ENCODE peak calls at places on chromosome 15, in ten cellular contexts. Q is endothelial cell of umbilical vein, S is prostate gland, V is H1, D is transverse colon, G is tibial nerve, B is gastrocnemius medialis, C is right lobe of liver, Z is breast epithelium, M is stomach. J is an unnamed sample.

GRCh38 chr15:75666823-75667501 is 19.2 kb downstream of the SNX33 start:
- DNase-seq in M (peak; percentile 65), V (no peak), G (peak; percentile 47), Z (peak; percentile 60), S (no peak), C (no peak), B (peak; percentile 76), D (peak; percentile 71), Q (peak; percentile 85), J (no peak)

GRCh38 chr15:90994059-90994416 is 297 bp downstream of the PRC1 start:
- DNase-seq in B (no peak), M (peak; percentile 26), D (no peak), S (peak; percentile 10), Q (no peak), V (no peak), Z (no peak), G (no peak), C (no peak), J (peak; percentile 68)

GRCh38 chr15:72369964-72370363 is 5.8 kb downstream of the HEXA start:
- DNase-seq in D (no peak), B (no peak), V (no peak), Z (no peak), G (no peak), C (no peak), M (no peak), S (no peak), Q (peak; percentile 48), J (no peak)

GRCh38 chr15:87207945-87208580 is 1048.5 kb downstream of the NTRK3 start:
- DNase-seq in M (no peak), C (no peak), B (no peak), S (no peak), Q (no peak), Z (no peak), G (no peak), V (no peak), D (no peak), J (no peak)

GRCh38 chr15:92610101-92610520 is 45.5 kb downstream of the FAM174B start:
- DNase-seq in M (no peak), B (no peak), D (no peak), G (no peak), C (no peak), Q (no peak), S (no peak), Z (no peak), V (no peak), J (no peak)

GRCh38 chr15:28106294-28107110 is 7.4 kb upstream of the OCA2 start:
- DNase-seq in Q (no peak), G (no peak), V (no peak), D (no peak), B (no peak), S (no peak), M (no peak), Z (no peak), C (no peak), J (no peak)

GRCh38 chr15:40958146-40958545 is 4.9 kb downstream of the CHAC1 start:
- DNase-seq in Z (peak; percentile 75), M (no peak), V (no peak), S (peak; percentile 36), C (no peak), G (no peak), Q (no peak), B (peak; percentile 97), D (no peak), J (no peak)

GRCh38 chr15:98003528-98003927 is 43.0 kb downstream of the ARRDC4 start:
- DNase-seq in G (no peak), S (no peak), Z (no peak), M (no peak), B (no peak), Q (no peak), D (no peak), V (no peak), C (no peak), J (no peak)

GRCh38 chr15:38611228-38611627 is 46.6 kb upstream of the RASGRP1 start:
- DNase-seq in B (no peak), Q (no peak), C (no peak), Z (no peak), M (no peak), D (no peak), V (no peak), G (no peak), S (no peak), J (no peak)

GRCh38 chr15:69658401-69658945 is 205.9 kb downstream of the RPLP1 start:
- DNase-seq in B (no peak), C (no peak), V (no peak), S (no peak), D (no peak), Q (no peak), Z (no peak), G (no peak), M (no peak), J (no peak)

GRCh38 chr15:36594556-36595090 is 15.2 kb downstream of the CDIN1 start:
- DNase-seq in D (no peak), C (no peak), B (no peak), Q (no peak), Z (no peak), V (no peak), G (no peak), S (no peak), M (no peak), J (no peak)

GRCh38 chr15:87777054-87777498 is 479.5 kb downstream of the NTRK3 start:
- DNase-seq in V (no peak), M (no peak), D (no peak), Q (no peak), S (no peak), Z (no peak), C (no peak), B (peak; percentile 64), G (peak; percentile 24), J (no peak)

GRCh38 chr15:57751177-57751800 is 44.8 kb downstream of the POLR2M start:
- DNase-seq in C (no peak), V (no peak), Z (no peak), M (no peak), B (no peak), G (no peak), S (no peak), D (no peak), Q (peak; percentile 72), J (no peak)

DNA sequence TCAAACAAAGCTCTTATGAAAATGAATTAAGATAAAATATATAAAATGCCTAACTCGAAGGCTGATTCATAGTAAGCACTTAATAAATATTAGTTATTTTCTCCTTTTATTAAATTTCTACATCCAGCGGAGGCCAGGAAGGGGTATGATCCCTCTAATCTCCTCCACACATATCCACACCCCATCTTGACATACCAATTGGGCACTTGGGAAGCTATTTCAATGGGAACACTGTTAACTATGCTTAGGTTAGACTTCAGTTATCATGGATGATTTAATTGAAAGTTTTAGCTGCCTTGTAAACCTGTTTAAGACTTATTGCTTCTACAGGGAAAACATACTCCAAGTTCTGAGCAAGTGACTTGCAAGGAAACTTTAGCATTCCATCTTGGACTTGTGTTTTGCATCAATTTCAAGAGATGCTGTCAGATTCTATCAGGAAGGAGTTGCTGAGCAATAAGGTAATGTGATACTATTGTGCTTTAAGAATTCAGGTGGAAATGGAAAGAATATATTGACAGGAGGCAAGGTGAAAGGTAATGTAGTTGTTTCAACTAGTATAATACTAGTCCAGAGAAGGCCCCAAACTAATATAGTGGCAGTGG is 120.4 kb upstream of the TSPAN3 start:
- DNase-seq in G (no peak), D (no peak), B (no peak), V (no peak), M (no peak), Q (no peak), Z (no peak), C (no peak), S (no peak), J (no peak)
- TF ChIP-seq POLR2A in G (no peak), D (no peak), B (no peak), V (no peak), M (no peak), Q (no peak), Z (no peak), C (no peak), S (no peak), J (no peak)

GRCh38 chr15:81981888-81982287 is 63.9 kb downstream of the MEX3B start:
- DNase-seq in V (no peak), D (no peak), G (no peak), M (no peak), S (no peak), C (no peak), B (no peak), Z (no peak), Q (no peak), J (no peak)
- TF ChIP-seq POLR2A in V (no peak), D (no peak), G (no peak), M (no peak), S (no peak), C (no peak), B (no peak), Z (no peak), Q (no peak), J (no peak)

DNA sequence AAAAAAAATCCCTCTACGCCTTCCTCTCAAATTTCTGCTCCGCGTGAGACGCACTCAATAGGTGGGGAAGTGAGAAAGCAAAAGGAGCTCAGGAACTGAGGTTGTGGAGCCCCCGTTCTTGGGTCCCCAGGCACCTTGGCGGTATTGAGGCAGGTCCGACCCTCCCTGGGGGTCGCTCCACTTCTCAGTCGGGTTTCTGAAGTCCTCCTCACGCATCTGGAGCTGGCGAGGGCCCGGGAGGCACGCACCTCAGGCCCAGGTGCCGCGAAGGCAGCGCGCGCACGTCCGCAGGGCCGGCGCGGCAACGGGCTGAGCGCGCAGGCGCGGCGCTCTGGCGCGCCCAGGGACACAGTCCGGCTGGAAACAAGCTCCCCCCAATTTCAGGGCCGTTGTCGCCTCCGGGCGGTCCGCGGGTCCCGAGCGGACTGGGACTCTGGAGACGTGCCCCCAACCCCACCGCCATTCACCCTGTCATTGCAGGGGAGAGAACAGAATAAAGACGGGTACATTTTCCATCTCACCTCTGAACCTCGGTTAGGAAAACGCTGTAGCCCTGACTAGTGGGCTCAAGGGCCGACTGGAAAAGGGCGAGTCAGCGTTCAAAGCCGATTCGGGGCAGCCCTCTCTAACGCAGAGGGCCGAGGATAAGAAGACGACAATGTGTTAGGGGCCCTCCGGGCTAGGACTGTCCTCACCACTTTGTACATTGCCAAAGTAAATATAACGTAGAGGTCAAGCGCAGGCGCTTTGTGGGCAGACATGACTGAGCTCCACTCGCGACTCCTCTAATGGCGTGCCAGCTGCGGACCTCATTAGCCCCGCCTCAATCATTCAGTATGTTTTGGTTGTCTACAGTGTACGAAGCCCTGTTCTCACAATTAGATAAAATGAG is at the start of gene ZNF770:
- DNase-seq in V (peak; percentile 29), M (peak; percentile 83), C (peak; percentile 83), S (peak; percentile 60), Q (peak; percentile 82), B (peak; percentile 73), Z (peak; percentile 63), D (peak; percentile 83), G (peak; percentile 62), J (peak; percentile 94)
- TF ChIP-seq POLR2A in V (peak; percentile 64), M (no peak), C (peak; percentile 84), S (peak; percentile 64), Q (peak; percentile 93), B (peak; percentile 92), Z (peak; percentile 20), D (peak; percentile 67), G (peak; percentile 49), J (peak; percentile 96)

DNA sequence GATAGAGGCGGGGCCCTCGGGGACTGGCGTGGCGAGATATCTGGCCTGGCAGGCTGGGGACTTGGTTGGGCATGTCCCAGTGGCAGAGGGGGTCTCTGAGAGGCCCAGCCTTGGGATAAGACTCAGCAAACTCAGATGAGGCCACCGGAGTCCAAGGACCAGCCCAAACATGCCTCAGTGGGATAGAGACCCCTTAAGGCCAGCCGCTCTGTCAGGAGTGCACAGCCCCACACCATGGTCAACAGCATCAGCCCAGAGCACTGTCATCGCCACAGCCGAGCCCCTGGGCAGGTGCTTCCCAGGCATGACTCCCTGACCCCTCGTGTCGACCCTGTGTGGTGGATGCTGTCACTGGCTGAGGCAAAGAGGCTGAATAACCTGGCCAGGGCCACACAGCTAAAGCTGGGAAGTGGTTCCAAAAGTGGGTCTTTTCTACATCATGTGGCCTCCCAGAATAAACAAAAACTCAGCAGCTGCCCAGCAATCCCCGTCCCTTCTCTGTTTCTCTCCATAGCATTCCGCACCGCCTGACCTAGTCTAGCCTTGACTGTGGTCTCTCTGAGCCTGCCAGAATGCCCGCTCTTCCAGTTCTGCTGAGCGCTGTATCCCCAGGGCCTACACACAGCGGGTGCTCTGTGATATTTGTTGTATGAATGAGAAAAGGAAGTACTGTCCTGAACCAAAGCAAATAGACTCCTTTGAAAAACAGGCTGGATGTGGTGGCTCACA is 15.1 kb downstream of the CTSH start:
- DNase-seq in G (no peak), M (no peak), V (no peak), B (no peak), Q (no peak), Z (peak; percentile 71), C (no peak), D (no peak), S (peak; percentile 47), J (no peak)
- TF ChIP-seq POLR2A in G (no peak), M (no peak), V (no peak), B (no peak), Q (no peak), Z (no peak), C (no peak), D (no peak), S (no peak), J (no peak)

J was measured in erythroblast.